ENCODE peak calls at places on chromosomes 4 and X, in six cellular contexts. One of them, this sample, is unnamed.

GRCh38 chr4:139253046-139253445 is 27.0 kb downstream of the MGARP start:
- DNase-seq in progenitor cell of endocrine pancreas: no peak
- DNase-seq in fibroblast of pulmonary artery: no peak
- DNase-seq in ovary: no peak
- DNase-seq in ascending aorta: no peak
- DNase-seq in upper lobe of left lung: no peak
- DNase-seq in this sample: no peak

GRCh38 chr4:147638942-147639341 is 21.7 kb downstream of the TMEM184C start:
- DNase-seq in progenitor cell of endocrine pancreas: no peak
- DNase-seq in fibroblast of pulmonary artery: peak
- DNase-seq in ovary: no peak
- DNase-seq in ascending aorta: no peak
- DNase-seq in upper lobe of left lung: no peak
- DNase-seq in this sample: no peak

GRCh38 chr4:94925764-94926347 is 168.1 kb downstream of the BMPR1B start:
- DNase-seq in progenitor cell of endocrine pancreas: no peak
- DNase-seq in fibroblast of pulmonary artery: no peak
- DNase-seq in ovary: no peak
- DNase-seq in ascending aorta: no peak
- DNase-seq in upper lobe of left lung: no peak
- DNase-seq in this sample: no peak

GRCh38 chrX:39507034-39507433 is 590.7 kb downstream of the BCOR start:
- DNase-seq in progenitor cell of endocrine pancreas: no peak
- DNase-seq in fibroblast of pulmonary artery: no peak
- DNase-seq in ovary: no peak
- DNase-seq in ascending aorta: no peak
- DNase-seq in upper lobe of left lung: no peak
- DNase-seq in this sample: no peak

GRCh38 chrX:34332336-34332735 is 200.2 kb upstream of the FAM47A start:
- DNase-seq in progenitor cell of endocrine pancreas: no peak
- DNase-seq in fibroblast of pulmonary artery: peak
- DNase-seq in ovary: no peak
- DNase-seq in ascending aorta: no peak
- DNase-seq in upper lobe of left lung: no peak
- DNase-seq in this sample: no peak

GRCh38 chr4:144356941-144357381 is 216.4 kb upstream of the GYPA start:
- DNase-seq in progenitor cell of endocrine pancreas: no peak
- DNase-seq in fibroblast of pulmonary artery: peak
- DNase-seq in ovary: no peak
- DNase-seq in ascending aorta: no peak
- DNase-seq in upper lobe of left lung: no peak
- DNase-seq in this sample: no peak

GRCh38 chr4:128220286-128221235 is 67.1 kb downstream of the PGRMC2 start:
- DNase-seq in progenitor cell of endocrine pancreas: no peak
- DNase-seq in fibroblast of pulmonary artery: peak
- DNase-seq in ovary: no peak
- DNase-seq in ascending aorta: no peak
- DNase-seq in upper lobe of left lung: no peak
- DNase-seq in this sample: no peak

GRCh38 chrX:45035071-45035470 is 162.1 kb downstream of the KDM6A start:
- DNase-seq in progenitor cell of endocrine pancreas: no peak
- DNase-seq in fibroblast of pulmonary artery: no peak
- DNase-seq in ovary: no peak
- DNase-seq in ascending aorta: no peak
- DNase-seq in upper lobe of left lung: no peak
- DNase-seq in this sample: no peak

GRCh38 chrX:44244008-44244407 is 99.5 kb downstream of the EFHC2 start:
- DNase-seq in progenitor cell of endocrine pancreas: no peak
- DNase-seq in fibroblast of pulmonary artery: peak
- DNase-seq in ovary: no peak
- DNase-seq in ascending aorta: no peak
- DNase-seq in upper lobe of left lung: no peak
- DNase-seq in this sample: no peak

GRCh38 chr4:145863191-145863590 is 75.4 kb downstream of the ZNF827 start:
- DNase-seq in progenitor cell of endocrine pancreas: no peak
- DNase-seq in fibroblast of pulmonary artery: no peak
- DNase-seq in ovary: no peak
- DNase-seq in ascending aorta: no peak
- DNase-seq in upper lobe of left lung: no peak
- DNase-seq in this sample: no peak

GRCh38 chr4:4914059-4914820 is 54.8 kb downstream of the MSX1 start:
- DNase-seq in progenitor cell of endocrine pancreas: no peak
- DNase-seq in fibroblast of pulmonary artery: peak
- DNase-seq in ovary: no peak
- DNase-seq in ascending aorta: no peak
- DNase-seq in upper lobe of left lung: no peak
- DNase-seq in this sample: no peak

GRCh38 chr4:137610960-137611359 is 78.7 kb upstream of the PCDH18 start:
- DNase-seq in progenitor cell of endocrine pancreas: no peak
- DNase-seq in fibroblast of pulmonary artery: peak
- DNase-seq in ovary: no peak
- DNase-seq in ascending aorta: no peak
- DNase-seq in upper lobe of left lung: no peak
- DNase-seq in this sample: no peak

GRCh38 chr4:169272265-169272886 is 1.6 kb upstream of the SH3RF1 start:
- DNase-seq in progenitor cell of endocrine pancreas: no peak
- DNase-seq in fibroblast of pulmonary artery: peak
- DNase-seq in ovary: no peak
- DNase-seq in ascending aorta: no peak
- DNase-seq in upper lobe of left lung: no peak
- DNase-seq in this sample: no peak

GRCh38 chrX:106955004-106955772 is 35.0 kb downstream of the CLDN2 start:
- DNase-seq in progenitor cell of endocrine pancreas: no peak
- DNase-seq in fibroblast of pulmonary artery: peak
- DNase-seq in ovary: no peak
- DNase-seq in ascending aorta: no peak
- DNase-seq in upper lobe of left lung: no peak
- DNase-seq in this sample: no peak

GRCh38 chr4:170243662-170244288 is 154.0 kb upstream of the AADAT start:
- DNase-seq in progenitor cell of endocrine pancreas: no peak
- DNase-seq in fibroblast of pulmonary artery: no peak
- DNase-seq in ovary: no peak
- DNase-seq in ascending aorta: no peak
- DNase-seq in upper lobe of left lung: no peak
- DNase-seq in this sample: no peak

GRCh38 chr4:74039065-74039763 is 725 bp upstream of the CXCL3 start:
- DNase-seq in progenitor cell of endocrine pancreas: no peak
- DNase-seq in fibroblast of pulmonary artery: peak
- DNase-seq in ovary: no peak
- DNase-seq in ascending aorta: no peak
- DNase-seq in upper lobe of left lung: no peak
- DNase-seq in this sample: no peak

DNA sequence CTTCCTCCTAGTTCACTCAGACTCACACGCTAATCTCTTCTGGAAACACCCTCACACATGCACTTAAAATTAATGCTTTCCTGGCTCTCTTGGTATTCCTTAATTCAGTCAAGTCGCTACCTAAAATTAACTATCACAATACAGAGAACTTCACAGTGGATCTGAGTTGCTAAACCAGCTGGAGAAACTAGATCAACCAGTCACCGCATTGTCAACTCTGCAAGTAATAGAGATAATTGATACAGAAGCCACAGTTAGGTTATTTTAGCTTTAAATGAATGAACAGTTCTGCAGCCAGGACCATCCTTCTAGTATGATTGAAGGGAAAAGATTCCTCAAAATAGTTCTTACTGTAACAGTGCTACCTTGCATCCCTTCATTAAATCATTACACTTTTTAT is 6.0 kb upstream of the TBC1D9 start:
- DNase-seq in progenitor cell of endocrine pancreas: no peak
- DNase-seq in fibroblast of pulmonary artery: no peak
- DNase-seq in ovary: no peak
- DNase-seq in ascending aorta: no peak
- DNase-seq in upper lobe of left lung: no peak
- DNase-seq in this sample: no peak
- TF ChIP-seq CTCF in progenitor cell of endocrine pancreas: no peak
- TF ChIP-seq CTCF in fibroblast of pulmonary artery: no peak
- TF ChIP-seq CTCF in ovary: no peak
- TF ChIP-seq CTCF in ascending aorta: no peak
- TF ChIP-seq CTCF in upper lobe of left lung: no peak
- TF ChIP-seq CTCF in this sample: no peak

DNA sequence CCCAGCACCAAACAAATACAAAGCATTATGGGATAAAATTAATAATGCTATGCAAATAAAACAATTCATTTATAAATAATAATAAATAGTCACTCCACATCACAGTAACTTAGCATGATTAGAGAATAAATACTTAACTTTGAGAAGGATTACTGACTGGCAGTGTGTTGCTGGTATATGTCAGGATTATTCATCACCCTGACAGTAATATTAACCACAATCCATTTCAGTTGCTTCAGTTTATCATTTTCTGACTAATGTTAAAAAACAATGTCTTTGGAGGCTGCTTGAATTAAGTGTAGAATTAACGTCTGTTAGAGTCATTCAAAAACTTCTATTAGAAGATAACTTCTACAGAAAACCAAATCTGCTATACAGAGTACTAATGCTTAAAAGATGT is 124.1 kb upstream of the MAB21L2 start:
- DNase-seq in progenitor cell of endocrine pancreas: no peak
- DNase-seq in fibroblast of pulmonary artery: peak
- DNase-seq in ovary: no peak
- DNase-seq in ascending aorta: no peak
- DNase-seq in upper lobe of left lung: no peak
- DNase-seq in this sample: no peak
- TF ChIP-seq CTCF in progenitor cell of endocrine pancreas: no peak
- TF ChIP-seq CTCF in fibroblast of pulmonary artery: no peak
- TF ChIP-seq CTCF in ovary: no peak
- TF ChIP-seq CTCF in ascending aorta: no peak
- TF ChIP-seq CTCF in upper lobe of left lung: no peak
- TF ChIP-seq CTCF in this sample: no peak

DNA sequence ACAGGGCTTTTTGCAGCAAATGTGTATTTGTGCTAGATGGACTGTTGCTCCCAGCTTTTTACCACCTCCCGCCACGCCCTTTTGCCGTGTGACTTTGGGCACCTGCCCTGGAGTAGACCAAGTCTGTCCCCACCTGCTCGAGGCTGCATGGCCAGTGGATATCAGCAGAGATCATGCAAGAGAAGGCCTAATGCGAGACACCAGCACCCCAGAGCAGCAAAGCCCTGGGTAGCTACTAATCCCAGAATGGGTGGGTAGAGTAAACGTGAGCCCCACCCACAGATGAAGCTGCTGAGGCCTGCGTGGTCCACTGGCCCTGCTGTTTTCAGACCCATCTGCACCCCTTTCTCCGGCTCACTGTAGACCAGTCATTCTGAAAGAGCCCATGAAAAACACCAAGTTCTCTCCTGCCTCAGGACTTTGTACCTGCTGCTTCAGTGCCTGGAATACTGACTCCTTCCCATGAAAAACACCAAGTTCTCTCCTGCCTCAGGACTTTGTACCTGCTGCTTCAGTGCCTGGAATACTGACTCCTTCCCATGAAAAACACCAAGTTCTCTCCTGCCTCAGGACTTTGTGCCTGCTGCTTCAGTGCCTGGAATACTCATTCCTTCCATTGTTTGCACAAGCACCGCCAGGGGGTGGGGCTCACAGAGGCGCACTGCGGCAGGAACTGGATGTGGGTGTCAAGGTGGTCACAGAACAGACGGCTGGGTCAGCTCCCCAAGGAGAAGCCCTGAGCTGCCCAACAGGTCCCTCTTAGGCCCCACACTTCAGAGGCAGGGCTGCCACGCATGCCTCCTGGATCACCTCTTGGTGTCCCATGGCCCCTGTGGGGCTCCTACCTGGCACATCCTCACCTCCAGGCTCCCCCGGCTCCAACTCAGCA is 5.1 kb upstream of the TNIP2 start:
- DNase-seq in progenitor cell of endocrine pancreas: no peak
- DNase-seq in fibroblast of pulmonary artery: peak
- DNase-seq in ovary: no peak
- DNase-seq in ascending aorta: no peak
- DNase-seq in upper lobe of left lung: peak
- DNase-seq in this sample: no peak
- TF ChIP-seq CTCF in progenitor cell of endocrine pancreas: peak
- TF ChIP-seq CTCF in fibroblast of pulmonary artery: peak
- TF ChIP-seq CTCF in ovary: no peak
- TF ChIP-seq CTCF in ascending aorta: no peak
- TF ChIP-seq CTCF in upper lobe of left lung: no peak
- TF ChIP-seq CTCF in this sample: no peak

GRCh38 chrX:32871636-32872035 is 339.7 kb downstream of the DMD start:
- DNase-seq in progenitor cell of endocrine pancreas: no peak
- DNase-seq in fibroblast of pulmonary artery: peak
- DNase-seq in ovary: no peak
- DNase-seq in ascending aorta: no peak
- DNase-seq in upper lobe of left lung: no peak
- DNase-seq in this sample: no peak
- TF ChIP-seq CTCF in progenitor cell of endocrine pancreas: no peak
- TF ChIP-seq CTCF in fibroblast of pulmonary artery: no peak
- TF ChIP-seq CTCF in ovary: no peak
- TF ChIP-seq CTCF in ascending aorta: no peak
- TF ChIP-seq CTCF in upper lobe of left lung: no peak
- TF ChIP-seq CTCF in this sample: no peak

DNA sequence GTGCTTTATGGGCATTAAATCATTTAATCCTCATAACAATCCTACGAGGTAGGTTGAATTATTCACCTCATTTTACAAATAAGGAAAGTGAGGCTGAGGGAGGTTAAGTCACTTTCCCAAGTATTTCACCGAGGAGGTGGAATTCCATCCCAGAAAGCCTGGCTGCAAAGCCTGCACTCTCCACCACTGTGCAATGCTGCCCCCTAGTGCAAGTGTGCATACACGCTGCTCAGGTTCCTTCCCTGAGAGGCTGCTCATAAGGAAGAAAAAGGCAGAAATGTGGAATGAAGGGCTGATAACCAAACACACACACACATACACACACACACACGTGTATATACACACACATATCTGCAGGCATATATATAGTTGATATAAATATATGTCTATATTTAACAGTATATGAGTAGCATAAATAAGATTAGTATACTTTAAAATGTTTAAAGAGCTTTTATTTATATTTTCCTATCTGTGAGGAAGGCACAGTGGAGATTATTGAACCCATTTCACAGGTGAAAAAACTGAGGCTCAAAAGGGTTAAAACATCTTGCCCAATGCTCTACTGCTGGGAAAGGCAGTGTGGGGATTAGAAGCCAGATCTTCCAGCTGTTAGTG is 714.5 kb upstream of the TENM3 start:
- DNase-seq in progenitor cell of endocrine pancreas: peak
- DNase-seq in fibroblast of pulmonary artery: peak
- DNase-seq in ovary: peak
- DNase-seq in ascending aorta: no peak
- DNase-seq in upper lobe of left lung: peak
- DNase-seq in this sample: peak
- TF ChIP-seq CTCF in progenitor cell of endocrine pancreas: peak
- TF ChIP-seq CTCF in fibroblast of pulmonary artery: peak
- TF ChIP-seq CTCF in ovary: no peak
- TF ChIP-seq CTCF in ascending aorta: peak
- TF ChIP-seq CTCF in upper lobe of left lung: peak
- TF ChIP-seq CTCF in this sample: peak

GRCh38 chr4:85228264-85228663 is 246.7 kb upstream of the ARHGAP24 start:
- DNase-seq in progenitor cell of endocrine pancreas: no peak
- DNase-seq in fibroblast of pulmonary artery: no peak
- DNase-seq in ovary: no peak
- DNase-seq in ascending aorta: no peak
- DNase-seq in upper lobe of left lung: no peak
- DNase-seq in this sample: no peak
- TF ChIP-seq CTCF in progenitor cell of endocrine pancreas: no peak
- TF ChIP-seq CTCF in fibroblast of pulmonary artery: no peak
- TF ChIP-seq CTCF in ovary: no peak
- TF ChIP-seq CTCF in ascending aorta: no peak
- TF ChIP-seq CTCF in upper lobe of left lung: no peak
- TF ChIP-seq CTCF in this sample: no peak

GRCh38 chrX:75154871-75155270 is 1.2 kb downstream of the ABCB7 start:
- DNase-seq in progenitor cell of endocrine pancreas: no peak
- DNase-seq in fibroblast of pulmonary artery: no peak
- DNase-seq in ovary: no peak
- DNase-seq in ascending aorta: no peak
- DNase-seq in upper lobe of left lung: no peak
- DNase-seq in this sample: no peak
- TF ChIP-seq CTCF in progenitor cell of endocrine pancreas: no peak
- TF ChIP-seq CTCF in fibroblast of pulmonary artery: no peak
- TF ChIP-seq CTCF in ovary: no peak
- TF ChIP-seq CTCF in ascending aorta: no peak
- TF ChIP-seq CTCF in upper lobe of left lung: no peak
- TF ChIP-seq CTCF in this sample: no peak